ENCODE peak calls at places on chromosomes 6 and 20, in five cellular contexts. One of them, this sample, is unnamed.

GRCh38 chr6:169689247-169689646 is 12.6 kb downstream of the WDR27 start:
- DNase-seq in hypothalamus: no peak
- DNase-seq in GM04504: peak
- DNase-seq in H1: no peak
- DNase-seq in activated T-cell treated with anti-CD3 and anti-CD28 coated beads for 48 hours: no peak
- DNase-seq in this sample: no peak

GRCh38 chr20:25623225-25623735 is 534 bp downstream of the NANP start:
- DNase-seq in hypothalamus: no peak
- DNase-seq in activated T-cell treated with anti-CD3 and anti-CD28 coated beads for 48 hours: peak
- DNase-seq in GM04504: no peak
- DNase-seq in H1: peak
- DNase-seq in this sample: no peak

GRCh38 chr6:71707059-71707458 is 179.3 kb upstream of the RIMS1 start:
- DNase-seq in H1: no peak
- DNase-seq in hypothalamus: no peak
- DNase-seq in GM04504: no peak
- DNase-seq in activated T-cell treated with anti-CD3 and anti-CD28 coated beads for 48 hours: no peak
- DNase-seq in this sample: no peak

GRCh38 chr6:131747821-131748353 is 37.1 kb upstream of the CTAGE9 start:
- DNase-seq in H1: no peak
- DNase-seq in hypothalamus: no peak
- DNase-seq in GM04504: no peak
- DNase-seq in activated T-cell treated with anti-CD3 and anti-CD28 coated beads for 48 hours: no peak
- DNase-seq in this sample: no peak

GRCh38 chr20:37394543-37395410 is 48.8 kb downstream of the SRC start:
- DNase-seq in GM04504: no peak
- DNase-seq in hypothalamus: no peak
- DNase-seq in activated T-cell treated with anti-CD3 and anti-CD28 coated beads for 48 hours: no peak
- DNase-seq in H1: no peak
- DNase-seq in this sample: peak

GRCh38 chr6:152636675-152637421 is at the start of gene SYNE1:
- DNase-seq in activated T-cell treated with anti-CD3 and anti-CD28 coated beads for 48 hours: no peak
- DNase-seq in H1: peak
- DNase-seq in hypothalamus: peak
- DNase-seq in GM04504: no peak
- DNase-seq in this sample: peak

GRCh38 chr6:14950103-14950969 is 295.5 kb upstream of the JARID2 start:
- DNase-seq in hypothalamus: no peak
- DNase-seq in H1: no peak
- DNase-seq in GM04504: no peak
- DNase-seq in activated T-cell treated with anti-CD3 and anti-CD28 coated beads for 48 hours: no peak
- DNase-seq in this sample: no peak

GRCh38 chr6:159754959-159755914 is 6.6 kb upstream of the ACAT2 start:
- DNase-seq in GM04504: no peak
- DNase-seq in activated T-cell treated with anti-CD3 and anti-CD28 coated beads for 48 hours: no peak
- DNase-seq in H1: no peak
- DNase-seq in hypothalamus: no peak
- DNase-seq in this sample: no peak

GRCh38 chr6:53033764-53034163 is 31.4 kb upstream of the FBXO9 start:
- DNase-seq in hypothalamus: no peak
- DNase-seq in H1: no peak
- DNase-seq in GM04504: no peak
- DNase-seq in activated T-cell treated with anti-CD3 and anti-CD28 coated beads for 48 hours: no peak
- DNase-seq in this sample: no peak

GRCh38 chr20:24117386-24117785 is 128.8 kb upstream of the GGTLC1 start:
- DNase-seq in GM04504: no peak
- DNase-seq in H1: no peak
- DNase-seq in activated T-cell treated with anti-CD3 and anti-CD28 coated beads for 48 hours: no peak
- DNase-seq in hypothalamus: no peak
- DNase-seq in this sample: no peak

GRCh38 chr6:116420341-116420740 is 40.8 kb upstream of the CALHM6 start:
- DNase-seq in H1: no peak
- DNase-seq in GM04504: no peak
- DNase-seq in hypothalamus: no peak
- DNase-seq in activated T-cell treated with anti-CD3 and anti-CD28 coated beads for 48 hours: no peak
- DNase-seq in this sample: no peak

GRCh38 chr6:134358320-134358719 is 40.4 kb upstream of the SGK1 start:
- DNase-seq in hypothalamus: no peak
- DNase-seq in H1: no peak
- DNase-seq in GM04504: no peak
- DNase-seq in activated T-cell treated with anti-CD3 and anti-CD28 coated beads for 48 hours: no peak
- DNase-seq in this sample: no peak

GRCh38 chr20:41161886-41162285 is 24.5 kb downstream of the PLCG1 start:
- DNase-seq in GM04504: no peak
- DNase-seq in H1: no peak
- DNase-seq in activated T-cell treated with anti-CD3 and anti-CD28 coated beads for 48 hours: no peak
- DNase-seq in hypothalamus: no peak
- DNase-seq in this sample: no peak

GRCh38 chr6:166275714-166276166 is 32.5 kb downstream of the PRR18 start:
- DNase-seq in hypothalamus: peak
- DNase-seq in H1: peak
- DNase-seq in GM04504: peak
- DNase-seq in activated T-cell treated with anti-CD3 and anti-CD28 coated beads for 48 hours: peak
- DNase-seq in this sample: peak

GRCh38 chr6:155080876-155081845 is 86.0 kb downstream of the TIAM2 start:
- DNase-seq in activated T-cell treated with anti-CD3 and anti-CD28 coated beads for 48 hours: no peak
- DNase-seq in GM04504: no peak
- DNase-seq in hypothalamus: no peak
- DNase-seq in H1: no peak
- DNase-seq in this sample: no peak

GRCh38 chr6:157050537-157051280 is 272.6 kb downstream of the TMEM242 start:
- DNase-seq in GM04504: no peak
- DNase-seq in H1: no peak
- DNase-seq in hypothalamus: no peak
- DNase-seq in activated T-cell treated with anti-CD3 and anti-CD28 coated beads for 48 hours: no peak
- DNase-seq in this sample: no peak

GRCh38 chr6:159044899-159045727 is at the start of gene TAGAP:
- DNase-seq in activated T-cell treated with anti-CD3 and anti-CD28 coated beads for 48 hours: peak
- DNase-seq in hypothalamus: no peak
- DNase-seq in GM04504: no peak
- DNase-seq in H1: no peak
- DNase-seq in this sample: no peak

GRCh38 chr6:54426995-54427394 is 118.8 kb downstream of the TINAG start:
- DNase-seq in H1: no peak
- DNase-seq in GM04504: no peak
- DNase-seq in hypothalamus: no peak
- DNase-seq in activated T-cell treated with anti-CD3 and anti-CD28 coated beads for 48 hours: no peak
- DNase-seq in this sample: no peak

GRCh38 chr6:53796451-53796780 is 1.6 kb downstream of the LRRC1 start:
- DNase-seq in activated T-cell treated with anti-CD3 and anti-CD28 coated beads for 48 hours: no peak
- DNase-seq in GM04504: no peak
- DNase-seq in hypothalamus: no peak
- DNase-seq in H1: no peak
- DNase-seq in this sample: no peak

GRCh38 chr6:139313229-139313628 is 21.4 kb upstream of the TXLNB start:
- DNase-seq in GM04504: no peak
- DNase-seq in H1: no peak
- DNase-seq in hypothalamus: no peak
- DNase-seq in activated T-cell treated with anti-CD3 and anti-CD28 coated beads for 48 hours: no peak
- DNase-seq in this sample: no peak

GRCh38 chr20:35232575-35232974 is 6.1 kb downstream of the MMP24 start:
- DNase-seq in H1: no peak
- DNase-seq in activated T-cell treated with anti-CD3 and anti-CD28 coated beads for 48 hours: no peak
- DNase-seq in GM04504: peak
- DNase-seq in hypothalamus: no peak
- DNase-seq in this sample: no peak

GRCh38 chr6:158347335-158347734 is 35.1 kb downstream of the TULP4 start:
- DNase-seq in activated T-cell treated with anti-CD3 and anti-CD28 coated beads for 48 hours: no peak
- DNase-seq in hypothalamus: no peak
- DNase-seq in GM04504: no peak
- DNase-seq in H1: no peak
- DNase-seq in this sample: no peak

GRCh38 chr6:33990061-33990541 is 155.8 kb downstream of the GRM4 start:
- DNase-seq in H1: no peak
- DNase-seq in GM04504: no peak
- DNase-seq in activated T-cell treated with anti-CD3 and anti-CD28 coated beads for 48 hours: no peak
- DNase-seq in hypothalamus: no peak
- DNase-seq in this sample: peak

This sample was measured in 8988T.